ENCODE peak calls at places on chromosomes 12 and 14, in ten cellular contexts. N is cerebellum; I is AG08396; H is activated T-helper 1 cell treated with anti-CD3 and anti-CD28 coated beads, Interleukin-2, amount 50 U/mL, for 16 hours; T is hippocampal formation; M is naive thymus-derived CD4-positive, alpha-beta T cell; A is DMS53; S is skeletal muscle cell; W is T-helper 2 cell; Y is hepatic stellate cell. P is an unnamed sample.

GRCh38 chr12:118319627-118320026 is 53.1 kb downstream of the TAOK3 start:
- DNase-seq in N (no peak), I (no peak), H (no peak), T (no peak), M (no peak), A (no peak), S (no peak), W (no peak), Y (no peak), P (no peak)

GRCh38 chr14:36767603-36768281 is 106.1 kb downstream of the PAX9 start:
- DNase-seq in N (no peak), I (no peak), H (no peak), T (no peak), M (no peak), A (peak; percentile 93), S (no peak), W (no peak), Y (no peak), P (no peak)

GRCh38 chr12:121534495-121535148 is 46.2 kb downstream of the KDM2B start:
- DNase-seq in N (no peak), I (no peak), H (peak; percentile 55), T (no peak), M (peak; percentile 30), A (no peak), S (no peak), W (peak; percentile 55), Y (no peak), P (no peak)

GRCh38 chr12:103986823-103987222 is 21.2 kb downstream of the TDG start:
- DNase-seq in N (no peak), I (peak; percentile 49), H (no peak), T (no peak), M (no peak), A (no peak), S (no peak), W (no peak), Y (no peak), P (no peak)

GRCh38 chr14:72104011-72104613 is 171.9 kb downstream of the RGS6 start:
- DNase-seq in N (no peak), I (peak; percentile 4), H (no peak), T (no peak), M (peak; percentile 54), A (peak; percentile 5), S (no peak), W (peak; percentile 29), Y (no peak), P (no peak)

GRCh38 chr12:47190271-47190750 is 110.6 kb upstream of the AMIGO2 start:
- DNase-seq in N (no peak), I (peak; percentile 15), H (no peak), T (no peak), M (no peak), A (peak; percentile 31), S (no peak), W (no peak), Y (peak; percentile 14), P (peak; percentile 15)

GRCh38 chr12:132030367-132031038 is 80.8 kb downstream of the EP400 start:
- DNase-seq in N (peak; percentile 20), I (peak; percentile 65), H (no peak), T (peak; percentile 71), M (no peak), A (no peak), S (peak; percentile 10), W (no peak), Y (peak; percentile 34), P (peak; percentile 92)

GRCh38 chr14:26941521-26941920 is 343.7 kb upstream of the NOVA1 start:
- DNase-seq in N (no peak), I (no peak), H (no peak), T (no peak), M (no peak), A (no peak), S (no peak), W (no peak), Y (no peak), P (no peak)

GRCh38 chr14:59137256-59137655 is 51.2 kb upstream of the DAAM1 start:
- DNase-seq in N (no peak), I (no peak), H (no peak), T (no peak), M (no peak), A (no peak), S (no peak), W (no peak), Y (no peak), P (no peak)

GRCh38 chr14:96274122-96274910 is 18.3 kb downstream of the BDKRB1 start:
- DNase-seq in N (no peak), I (peak; percentile 59), H (no peak), T (no peak), M (no peak), A (no peak), S (peak; percentile 65), W (no peak), Y (no peak), P (peak; percentile 84)

GRCh38 chr14:25049127-25049558 is 804 bp downstream of the STXBP6 start:
- DNase-seq in N (no peak), I (no peak), H (no peak), T (no peak), M (no peak), A (no peak), S (no peak), W (no peak), Y (no peak), P (no peak)